ENCODE peak calls at places on chromosomes 5 and 9, in eight cellular contexts. H, O, M, P, U, N, I and W are unnamed samples.
A peak's percentile ranks its signal among the peaks of the same experiment; 100 is the strongest.

GRCh38 chr5:38157024-38157423 is 101.3 kb upstream of the EGFLAM start:
- DNase-seq in N (no peak), M (no peak), U (no peak), P (no peak), O (no peak), H (no peak), I (no peak), W (no peak)

GRCh38 chr9:111759762-111760639 is 34.7 kb downstream of the SHOC1 start:
- DNase-seq in H (peak; percentile 54), U (peak; percentile 76), P (peak; percentile 29), N (peak; percentile 87), O (peak; percentile 59), M (peak; percentile 23), I (no peak), W (peak; percentile 67)

GRCh38 chr9:136823136-136824046 is 15.6 kb downstream of the RABL6 start:
- DNase-seq in M (no peak), U (no peak), I (no peak), O (no peak), N (no peak), P (no peak), H (no peak), W (no peak)

GRCh38 chr5:116437922-116438578 is 136.6 kb downstream of the SEMA6A start:
- DNase-seq in N (no peak), I (no peak), P (no peak), M (no peak), U (no peak), H (no peak), O (no peak), W (no peak)

GRCh38 chr5:38382898-38383297 is 124.5 kb downstream of the EGFLAM start:
- DNase-seq in M (peak; percentile 8), O (peak; percentile 24), N (peak; percentile 69), P (peak; percentile 5), H (peak; percentile 86), I (peak; percentile 71), U (peak; percentile 93), W (peak; percentile 7)

GRCh38 chr5:164972973-164973372 is 1467.6 kb downstream of the MAT2B start:
- DNase-seq in M (no peak), P (no peak), I (no peak), N (no peak), U (no peak), O (no peak), H (no peak), W (no peak)

GRCh38 chr9:105837261-105837660 is 142.9 kb downstream of the TMEM38B start:
- DNase-seq in H (no peak), M (no peak), N (no peak), O (no peak), U (no peak), I (no peak), P (no peak), W (no peak)

GRCh38 chr9:101481296-101481695 is 45.7 kb upstream of the ALDOB start:
- DNase-seq in H (no peak), M (no peak), O (no peak), P (no peak), U (no peak), N (no peak), I (no peak), W (no peak)

GRCh38 chr5:164860896-164861295 is 1355.5 kb downstream of the MAT2B start:
- DNase-seq in H (no peak), O (no peak), P (no peak), I (no peak), N (no peak), U (no peak), M (no peak), W (no peak)

GRCh38 chr5:38135486-38136031 is 122.8 kb upstream of the EGFLAM start:
- DNase-seq in O (no peak), P (no peak), M (no peak), H (no peak), U (peak; percentile 35), N (no peak), I (no peak), W (no peak)